ENCODE peak calls at places on chromosomes 11 and 22, in six cellular contexts. One of them, this sample, is unnamed.

GRCh38 chr11:82494988-82495432 is 238.7 kb downstream of the FAM181B start:
- DNase-seq in GM23338: peak
- DNase-seq in heart left ventricle: no peak
- DNase-seq in esophagus squamous epithelium: no peak
- DNase-seq in foreskin fibroblast: no peak
- DNase-seq in WERI-Rb-1: no peak
- DNase-seq in this sample: no peak

GRCh38 chr11:74926304-74927030 is 22.4 kb downstream of the XRRA1 start:
- DNase-seq in WERI-Rb-1: no peak
- DNase-seq in GM23338: no peak
- DNase-seq in foreskin fibroblast: peak
- DNase-seq in heart left ventricle: no peak
- DNase-seq in esophagus squamous epithelium: no peak
- DNase-seq in this sample: peak

GRCh38 chr11:129045150-129045549 is 102.5 kb upstream of the TP53AIP1 start:
- DNase-seq in WERI-Rb-1: no peak
- DNase-seq in GM23338: no peak
- DNase-seq in heart left ventricle: no peak
- DNase-seq in foreskin fibroblast: no peak
- DNase-seq in esophagus squamous epithelium: no peak
- DNase-seq in this sample: no peak

GRCh38 chr22:19495562-19496323 is 16.0 kb downstream of the CDC45 start:
- DNase-seq in heart left ventricle: no peak
- DNase-seq in GM23338: peak
- DNase-seq in esophagus squamous epithelium: no peak
- DNase-seq in foreskin fibroblast: peak
- DNase-seq in WERI-Rb-1: no peak
- DNase-seq in this sample: peak

GRCh38 chr22:48045369-48045768 is 1282.9 kb downstream of the TBC1D22A start:
- DNase-seq in foreskin fibroblast: no peak
- DNase-seq in esophagus squamous epithelium: no peak
- DNase-seq in heart left ventricle: no peak
- DNase-seq in GM23338: no peak
- DNase-seq in WERI-Rb-1: no peak
- DNase-seq in this sample: no peak

GRCh38 chr22:46462726-46463371 is 74.6 kb downstream of the CELSR1 start:
- DNase-seq in GM23338: no peak
- DNase-seq in foreskin fibroblast: peak
- DNase-seq in esophagus squamous epithelium: no peak
- DNase-seq in heart left ventricle: no peak
- DNase-seq in WERI-Rb-1: no peak
- DNase-seq in this sample: peak

GRCh38 chr22:45462034-45462655 is 40.5 kb upstream of the FBLN1 start:
- DNase-seq in esophagus squamous epithelium: no peak
- DNase-seq in heart left ventricle: no peak
- DNase-seq in GM23338: peak
- DNase-seq in foreskin fibroblast: no peak
- DNase-seq in WERI-Rb-1: peak
- DNase-seq in this sample: no peak

GRCh38 chr22:50630376-50630775 is 2.4 kb upstream of the ARSA start:
- DNase-seq in WERI-Rb-1: no peak
- DNase-seq in esophagus squamous epithelium: no peak
- DNase-seq in GM23338: no peak
- DNase-seq in foreskin fibroblast: no peak
- DNase-seq in heart left ventricle: no peak
- DNase-seq in this sample: no peak

GRCh38 chr11:8610532-8611116 is 16.6 kb upstream of the STK33 start:
- DNase-seq in foreskin fibroblast: no peak
- DNase-seq in esophagus squamous epithelium: no peak
- DNase-seq in WERI-Rb-1: no peak
- DNase-seq in GM23338: peak
- DNase-seq in heart left ventricle: no peak
- DNase-seq in this sample: no peak

GRCh38 chr11:29018631-29019030 is 910.4 kb downstream of the METTL15 start:
- DNase-seq in WERI-Rb-1: no peak
- DNase-seq in esophagus squamous epithelium: no peak
- DNase-seq in GM23338: no peak
- DNase-seq in heart left ventricle: no peak
- DNase-seq in foreskin fibroblast: peak
- DNase-seq in this sample: peak

GRCh38 chr11:117859713-117860112 is 16.7 kb downstream of the FXYD6 start:
- DNase-seq in foreskin fibroblast: no peak
- DNase-seq in GM23338: no peak
- DNase-seq in esophagus squamous epithelium: no peak
- DNase-seq in heart left ventricle: no peak
- DNase-seq in WERI-Rb-1: no peak
- DNase-seq in this sample: no peak

GRCh38 chr11:110152199-110152598 is 59.0 kb downstream of the ZC3H12C start:
- DNase-seq in esophagus squamous epithelium: no peak
- DNase-seq in GM23338: no peak
- DNase-seq in foreskin fibroblast: no peak
- DNase-seq in WERI-Rb-1: no peak
- DNase-seq in heart left ventricle: no peak
- DNase-seq in this sample: no peak

GRCh38 chr11:130894322-130895025 is 21.8 kb downstream of the SNX19 start:
- DNase-seq in esophagus squamous epithelium: no peak
- DNase-seq in foreskin fibroblast: peak
- DNase-seq in WERI-Rb-1: peak
- DNase-seq in GM23338: peak
- DNase-seq in heart left ventricle: peak
- DNase-seq in this sample: no peak

GRCh38 chr11:66146940-66147339 is 76.9 kb downstream of the PACS1 start:
- DNase-seq in esophagus squamous epithelium: no peak
- DNase-seq in GM23338: no peak
- DNase-seq in heart left ventricle: no peak
- DNase-seq in WERI-Rb-1: no peak
- DNase-seq in foreskin fibroblast: no peak
- DNase-seq in this sample: no peak

GRCh38 chr22:50733521-50734342 is 4.3 kb upstream of the ACR start:
- DNase-seq in WERI-Rb-1: peak
- DNase-seq in esophagus squamous epithelium: no peak
- DNase-seq in heart left ventricle: no peak
- DNase-seq in GM23338: no peak
- DNase-seq in foreskin fibroblast: peak
- DNase-seq in this sample: peak

GRCh38 chr22:21685164-21685513 is 19.3 kb downstream of the PPIL2 start:
- DNase-seq in esophagus squamous epithelium: no peak
- DNase-seq in foreskin fibroblast: no peak
- DNase-seq in GM23338: no peak
- DNase-seq in WERI-Rb-1: no peak
- DNase-seq in heart left ventricle: no peak
- DNase-seq in this sample: no peak

GRCh38 chr11:66340596-66341501 is 4.1 kb downstream of the BRMS1 start:
- DNase-seq in foreskin fibroblast: no peak
- DNase-seq in heart left ventricle: peak
- DNase-seq in GM23338: no peak
- DNase-seq in esophagus squamous epithelium: no peak
- DNase-seq in WERI-Rb-1: no peak
- DNase-seq in this sample: no peak

GRCh38 chr22:48872271-48873260 is 955.1 kb downstream of the BRD1 start:
- DNase-seq in heart left ventricle: no peak
- DNase-seq in GM23338: no peak
- DNase-seq in esophagus squamous epithelium: no peak
- DNase-seq in foreskin fibroblast: no peak
- DNase-seq in WERI-Rb-1: no peak
- DNase-seq in this sample: no peak

GRCh38 chr22:46501701-46502100 is 35.7 kb downstream of the CELSR1 start:
- DNase-seq in GM23338: no peak
- DNase-seq in WERI-Rb-1: no peak
- DNase-seq in esophagus squamous epithelium: no peak
- DNase-seq in foreskin fibroblast: peak
- DNase-seq in heart left ventricle: no peak
- DNase-seq in this sample: no peak

GRCh38 chr11:3200388-3201111 is 18.1 kb downstream of the MRGPRG start:
- DNase-seq in WERI-Rb-1: no peak
- DNase-seq in esophagus squamous epithelium: no peak
- DNase-seq in GM23338: no peak
- DNase-seq in foreskin fibroblast: no peak
- DNase-seq in heart left ventricle: no peak
- DNase-seq in this sample: no peak

GRCh38 chr11:86999859-87000753 is 37.6 kb upstream of the TMEM135 start:
- DNase-seq in foreskin fibroblast: no peak
- DNase-seq in WERI-Rb-1: no peak
- DNase-seq in GM23338: peak
- DNase-seq in heart left ventricle: peak
- DNase-seq in esophagus squamous epithelium: no peak
- DNase-seq in this sample: no peak

GRCh38 chr22:50270302-50271010 is at the start of gene MAPK11:
- DNase-seq in heart left ventricle: peak
- DNase-seq in WERI-Rb-1: peak
- DNase-seq in GM23338: peak
- DNase-seq in esophagus squamous epithelium: no peak
- DNase-seq in foreskin fibroblast: no peak
- DNase-seq in this sample: no peak

GRCh38 chr11:126480410-126481302 is 125.2 kb downstream of the ST3GAL4 start:
- DNase-seq in GM23338: peak
- DNase-seq in WERI-Rb-1: peak
- DNase-seq in heart left ventricle: peak
- DNase-seq in esophagus squamous epithelium: peak
- DNase-seq in foreskin fibroblast: peak
- DNase-seq in this sample: peak

GRCh38 chr11:128021304-128022006 is 565.9 kb downstream of the ETS1 start:
- DNase-seq in WERI-Rb-1: peak
- DNase-seq in heart left ventricle: no peak
- DNase-seq in esophagus squamous epithelium: no peak
- DNase-seq in foreskin fibroblast: no peak
- DNase-seq in GM23338: peak
- DNase-seq in this sample: no peak

GRCh38 chr11:123357353-123357989 is 72.6 kb upstream of the GRAMD1B start:
- DNase-seq in GM23338: peak
- DNase-seq in foreskin fibroblast: no peak
- DNase-seq in esophagus squamous epithelium: no peak
- DNase-seq in WERI-Rb-1: no peak
- DNase-seq in heart left ventricle: no peak
- DNase-seq in this sample: no peak

GRCh38 chr11:88455974-88456373 is 118.4 kb upstream of the CTSC start:
- DNase-seq in heart left ventricle: no peak
- DNase-seq in foreskin fibroblast: no peak
- DNase-seq in esophagus squamous epithelium: no peak
- DNase-seq in WERI-Rb-1: no peak
- DNase-seq in GM23338: no peak
- DNase-seq in this sample: no peak

GRCh38 chr11:133711545-133711944 is 133.8 kb downstream of the SPATA19 start:
- DNase-seq in esophagus squamous epithelium: no peak
- DNase-seq in heart left ventricle: no peak
- DNase-seq in WERI-Rb-1: no peak
- DNase-seq in GM23338: no peak
- DNase-seq in foreskin fibroblast: no peak
- DNase-seq in this sample: no peak
- H3K4me3 ChIP-seq in esophagus squamous epithelium: no peak
- H3K4me3 ChIP-seq in heart left ventricle: no peak
- H3K4me3 ChIP-seq in WERI-Rb-1: no peak
- H3K4me3 ChIP-seq in GM23338: peak
- H3K4me3 ChIP-seq in foreskin fibroblast: no peak
- H3K4me3 ChIP-seq in this sample: no peak

GRCh38 chr22:37781434-37782059 is 26.2 kb upstream of the GCAT start:
- DNase-seq in foreskin fibroblast: no peak
- DNase-seq in WERI-Rb-1: no peak
- DNase-seq in heart left ventricle: no peak
- DNase-seq in GM23338: peak
- DNase-seq in esophagus squamous epithelium: no peak
- DNase-seq in this sample: no peak
- TF ChIP-seq CTCF in foreskin fibroblast: peak
- TF ChIP-seq CTCF in WERI-Rb-1: peak
- TF ChIP-seq CTCF in heart left ventricle: no peak
- TF ChIP-seq CTCF in GM23338: peak
- TF ChIP-seq CTCF in esophagus squamous epithelium: no peak
- TF ChIP-seq CTCF in this sample: peak

DNA sequence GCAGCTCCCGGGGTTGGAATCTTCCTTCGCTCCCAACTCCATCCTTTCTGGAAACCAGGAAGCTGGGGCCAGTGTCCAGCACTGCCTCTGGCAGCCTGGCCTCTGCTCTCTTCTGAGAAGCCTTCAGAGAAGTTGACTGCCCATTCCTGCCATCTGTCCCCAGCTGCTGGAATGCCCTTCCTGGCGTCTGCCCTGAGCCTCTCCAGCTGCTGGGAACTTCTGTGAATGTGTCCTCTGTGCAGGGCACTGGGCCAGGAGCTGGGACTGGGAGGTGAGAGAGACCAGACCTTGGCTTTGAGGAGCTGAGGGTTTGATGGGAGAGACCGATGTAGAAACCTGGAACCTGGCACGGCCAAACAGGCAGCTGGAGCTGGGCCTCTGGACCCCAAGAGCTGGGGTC is 5.9 kb upstream of the SOX10 start:
- DNase-seq in heart left ventricle: peak
- DNase-seq in esophagus squamous epithelium: no peak
- DNase-seq in WERI-Rb-1: no peak
- DNase-seq in foreskin fibroblast: no peak
- DNase-seq in GM23338: no peak
- DNase-seq in this sample: no peak
- H3K4me3 ChIP-seq in heart left ventricle: no peak
- H3K4me3 ChIP-seq in esophagus squamous epithelium: no peak
- H3K4me3 ChIP-seq in WERI-Rb-1: no peak
- H3K4me3 ChIP-seq in foreskin fibroblast: no peak
- H3K4me3 ChIP-seq in GM23338: no peak
- H3K4me3 ChIP-seq in this sample: no peak

GRCh38 chr22:25420471-25420924 is 144.0 kb upstream of the GRK3 start:
- DNase-seq in heart left ventricle: no peak
- DNase-seq in foreskin fibroblast: no peak
- DNase-seq in esophagus squamous epithelium: no peak
- DNase-seq in WERI-Rb-1: no peak
- DNase-seq in GM23338: no peak
- DNase-seq in this sample: no peak

GRCh38 chr22:25419247-25420113 is 145.0 kb upstream of the GRK3 start:
- DNase-seq in GM23338: no peak
- DNase-seq in heart left ventricle: no peak
- DNase-seq in esophagus squamous epithelium: no peak
- DNase-seq in WERI-Rb-1: no peak
- DNase-seq in foreskin fibroblast: peak
- DNase-seq in this sample: no peak

GRCh38 chr22:25417792-25418191 is 146.7 kb upstream of the GRK3 start:
- DNase-seq in foreskin fibroblast: no peak
- DNase-seq in heart left ventricle: no peak
- DNase-seq in GM23338: no peak
- DNase-seq in WERI-Rb-1: no peak
- DNase-seq in esophagus squamous epithelium: no peak
- DNase-seq in this sample: no peak

GRCh38 chr22:25420925-25421904 is 143.3 kb upstream of the GRK3 start:
- DNase-seq in GM23338: peak
- DNase-seq in foreskin fibroblast: no peak
- DNase-seq in WERI-Rb-1: no peak
- DNase-seq in heart left ventricle: no peak
- DNase-seq in esophagus squamous epithelium: no peak
- DNase-seq in this sample: no peak
- TF ChIP-seq CTCF in GM23338: no peak
- TF ChIP-seq CTCF in foreskin fibroblast: no peak
- TF ChIP-seq CTCF in WERI-Rb-1: no peak
- TF ChIP-seq CTCF in heart left ventricle: no peak
- TF ChIP-seq CTCF in esophagus squamous epithelium: no peak
- TF ChIP-seq CTCF in this sample: no peak

GRCh38 chr22:17629646-17630045 is 1.1 kb upstream of the ATP6V1E1 start:
- DNase-seq in esophagus squamous epithelium: no peak
- DNase-seq in GM23338: no peak
- DNase-seq in foreskin fibroblast: no peak
- DNase-seq in WERI-Rb-1: no peak
- DNase-seq in heart left ventricle: no peak
- DNase-seq in this sample: no peak
- H3K4me3 ChIP-seq in esophagus squamous epithelium: no peak
- H3K4me3 ChIP-seq in GM23338: peak
- H3K4me3 ChIP-seq in foreskin fibroblast: peak
- H3K4me3 ChIP-seq in WERI-Rb-1: peak
- H3K4me3 ChIP-seq in heart left ventricle: no peak
- H3K4me3 ChIP-seq in this sample: no peak

This sample was measured in AG09309.